ENCODE peak calls at places on chromosomes 1 and 21, in six cellular contexts. B, E, S, A, Z and T are unnamed samples.

GRCh38 chr21:46038871-46039397 is 57.4 kb downstream of the COL6A1 start:
- DNase-seq in S (no peak), E (peak; percentile 96), B (peak; percentile 98), A (no peak), Z (no peak), T (peak; percentile 46)

GRCh38 chr1:78645728-78646127 is 3.9 kb upstream of the IFI44 start:
- DNase-seq in Z (no peak), S (no peak), E (no peak), B (no peak), A (no peak), T (no peak)

GRCh38 chr1:227318003-227318851 is at the start of gene CDC42BPA:
- DNase-seq in B (peak; percentile 85), Z (peak; percentile 95), A (peak; percentile 80), E (peak; percentile 80), S (peak; percentile 88), T (peak; percentile 88)

GRCh38 chr1:81512242-81512641 is 288.5 kb upstream of the ADGRL2 start:
- DNase-seq in Z (no peak), S (no peak), E (no peak), B (peak; percentile 23), A (no peak), T (no peak)

GRCh38 chr1:61191140-61191720 is 108.9 kb downstream of the NFIA start:
- DNase-seq in B (no peak), Z (no peak), A (no peak), S (no peak), E (no peak), T (no peak)

GRCh38 chr21:37658994-37659458 is 257.2 kb downstream of the KCNJ6 start:
- DNase-seq in A (no peak), S (peak; percentile 41), Z (peak; percentile 49), B (peak; percentile 69), E (peak; percentile 76), T (peak; percentile 79)

GRCh38 chr1:223417444-223417843 is 24.2 kb downstream of the CCDC185 start:
- DNase-seq in Z (peak; percentile 18), A (no peak), E (peak; percentile 53), S (no peak), B (no peak), T (peak; percentile 55)

GRCh38 chr1:159751022-159751421 is 29.7 kb upstream of the DUSP23 start:
- DNase-seq in Z (no peak), S (no peak), E (no peak), A (no peak), B (no peak), T (no peak)

GRCh38 chr1:232625319-232625868 is 4.5 kb downstream of the SIPA1L2 start:
- DNase-seq in A (no peak), Z (no peak), B (no peak), E (no peak), S (no peak), T (no peak)

GRCh38 chr1:35845766-35846165 is 37.2 kb upstream of the AGO1 start:
- DNase-seq in A (no peak), B (no peak), E (peak; percentile 70), Z (no peak), S (no peak), T (no peak)

GRCh38 chr1:82160903-82161302 is 360.2 kb downstream of the ADGRL2 start:
- DNase-seq in A (no peak), E (no peak), S (no peak), Z (no peak), B (no peak), T (no peak)

GRCh38 chr1:30185809-30186208 is 537.6 kb downstream of the MATN1 start:
- DNase-seq in E (no peak), A (peak; percentile 10), Z (no peak), S (no peak), B (no peak), T (no peak)

GRCh38 chr1:225577243-225577642 is 75.7 kb downstream of the ENAH start:
- DNase-seq in B (no peak), S (no peak), E (no peak), A (no peak), Z (no peak), T (peak; percentile 28)

GRCh38 chr1:94258873-94259331 is 21.5 kb upstream of the ARHGAP29 start:
- DNase-seq in A (peak; percentile 54), S (peak; percentile 91), Z (no peak), B (peak; percentile 90), E (peak; percentile 98), T (peak; percentile 98)

GRCh38 chr1:19057784-19058475 is 101.5 kb upstream of the IFFO2 start:
- DNase-seq in A (no peak), B (no peak), S (no peak), E (no peak), Z (no peak), T (no peak)

GRCh38 chr1:45010855-45011811 is at the start of gene HECTD3:
- DNase-seq in A (peak; percentile 85), E (peak; percentile 52), S (peak; percentile 86), Z (peak; percentile 76), B (peak; percentile 73), T (peak; percentile 76)

GRCh38 chr1:50735443-50735842 is 224.6 kb downstream of the FAF1 start:
- DNase-seq in E (peak; percentile 3), Z (peak; percentile 35), B (no peak), A (no peak), S (peak; percentile 9), T (peak; percentile 18)

GRCh38 chr1:159925713-159926066 is 383 bp upstream of the TAGLN2 start:
- DNase-seq in S (no peak), A (no peak), E (no peak), B (no peak), Z (no peak), T (no peak)

GRCh38 chr1:24743404-24744211 is 1.6 kb upstream of the CLIC4 start:
- DNase-seq in B (peak; percentile 28), S (no peak), Z (peak; percentile 45), A (no peak), E (peak; percentile 39), T (peak; percentile 62)

GRCh38 chr1:171257207-171258052 is 9.1 kb downstream of the FMO1 start:
- DNase-seq in A (no peak), E (no peak), S (peak; percentile 41), Z (no peak), B (no peak), T (peak; percentile 8)

GRCh38 chr1:169909499-169909898 is 15.8 kb upstream of the SCYL3 start:
- DNase-seq in B (no peak), A (no peak), E (no peak), Z (no peak), S (no peak), T (no peak)

GRCh38 chr1:28046716-28047115 is 41.7 kb downstream of the EYA3 start:
- DNase-seq in A (no peak), B (no peak), S (no peak), Z (no peak), E (no peak), T (no peak)

GRCh38 chr21:42390193-42390592 is 5.7 kb downstream of the TMPRSS3 start:
- DNase-seq in Z (no peak), E (no peak), S (peak; percentile 45), A (no peak), B (no peak), T (no peak)

GRCh38 chr1:167137285-167138192 is 43.7 kb downstream of the STYXL2 start:
- DNase-seq in B (no peak), E (no peak), Z (no peak), A (no peak), S (no peak), T (no peak)

GRCh38 chr1:161185282-161185682 is 8.0 kb upstream of the B4GALT3 start:
- DNase-seq in S (no peak), Z (peak; percentile 63), B (no peak), A (no peak), E (peak; percentile 57), T (peak; percentile 65)

GRCh38 chr1:53142226-53142853 is at the start of gene SLC1A7:
- DNase-seq in A (no peak), E (no peak), S (no peak), Z (no peak), B (no peak), T (no peak)

GRCh38 chr21:21921410-21922232 is 923.4 kb downstream of the NCAM2 start:
- DNase-seq in S (no peak), Z (peak; percentile 87), A (no peak), B (no peak), E (peak; percentile 10), T (peak; percentile 28)

GRCh38 chr1:18647681-18648214 is 17.1 kb downstream of the PAX7 start:
- DNase-seq in E (no peak), B (no peak), A (no peak), S (no peak), Z (no peak), T (no peak)

GRCh38 chr1:110060034-110060661 is 10.3 kb downstream of the ALX3 start:
- DNase-seq in A (no peak), B (no peak), Z (peak; percentile 49), S (peak; percentile 31), E (no peak), T (peak; percentile 9)

GRCh38 chr21:43981871-43982210 is 30.3 kb upstream of the TRAPPC10 start:
- DNase-seq in B (no peak), Z (no peak), S (no peak), E (no peak), A (no peak), T (no peak)

GRCh38 chr1:111620412-111620971 is 903 bp downstream of the RAP1A start:
- DNase-seq in B (peak; percentile 2), S (no peak), Z (peak; percentile 3), E (no peak), A (peak; percentile 70), T (no peak)

GRCh38 chr1:39295901-39296300 is 91.4 kb downstream of the MACF1 start:
- DNase-seq in S (no peak), B (no peak), E (no peak), A (no peak), Z (no peak), T (peak; percentile 48)

GRCh38 chr21:31683029-31683428 is 23.5 kb downstream of the SOD1 start:
- DNase-seq in A (no peak), B (no peak), E (no peak), S (no peak), Z (peak; percentile 18), T (peak; percentile 3)

GRCh38 chr1:26584022-26584485 is 54.5 kb downstream of the RPS6KA1 start:
- DNase-seq in B (no peak), E (no peak), S (no peak), Z (no peak), A (no peak), T (no peak)

GRCh38 chr1:10031461-10031860 is 1.3 kb upstream of the UBE4B start:
- DNase-seq in Z (no peak), A (no peak), E (peak; percentile 81), B (peak; percentile 25), S (no peak), T (peak; percentile 85)

GRCh38 chr1:224539971-224540370 is 76.1 kb upstream of the CNIH3 start:
- DNase-seq in E (peak; percentile 71), A (no peak), Z (no peak), B (no peak), S (no peak), T (peak; percentile 55)

GRCh38 chr1:33143698-33144097 is 38.1 kb downstream of the TRIM62 start:
- DNase-seq in Z (no peak), B (peak; percentile 76), S (no peak), A (no peak), E (peak; percentile 86), T (peak; percentile 83)